ENCODE peak calls at places on chromosomes 11 and 22, in ten cellular contexts. One of them, this sample, is unnamed.

GRCh38 chr11:5499671-5500070 is 10.1 kb downstream of the UBQLN3 start:
- DNase-seq in activated B cell treated with CpG ODN at 0.5 μM for 24 hours: no peak
- DNase-seq in fibroblast of pulmonary artery: no peak
- DNase-seq in effector memory CD4-positive, alpha-beta T cell: no peak
- DNase-seq in amygdala: no peak
- DNase-seq in type B pancreatic cell: no peak
- DNase-seq in DMS153: no peak
- DNase-seq in GM23248: no peak
- DNase-seq in activated T-cell treated with anti-CD3 and anti-CD28 coated beads, Interleukin-2, amount 50 U/mL, for 1 hour: no peak
- DNase-seq in left colon: no peak
- DNase-seq in this sample: no peak

GRCh38 chr22:37138879-37139561 is 10.7 kb downstream of the IL2RB start:
- DNase-seq in type B pancreatic cell: no peak
- DNase-seq in effector memory CD4-positive, alpha-beta T cell: no peak
- DNase-seq in activated T-cell treated with anti-CD3 and anti-CD28 coated beads, Interleukin-2, amount 50 U/mL, for 1 hour: no peak
- DNase-seq in GM23248: no peak
- DNase-seq in DMS153: no peak
- DNase-seq in fibroblast of pulmonary artery: no peak
- DNase-seq in amygdala: no peak
- DNase-seq in activated B cell treated with CpG ODN at 0.5 μM for 24 hours: no peak
- DNase-seq in left colon: no peak
- DNase-seq in this sample: no peak

GRCh38 chr11:10762185-10762584 is 11.1 kb downstream of the CTR9 start:
- DNase-seq in activated T-cell treated with anti-CD3 and anti-CD28 coated beads, Interleukin-2, amount 50 U/mL, for 1 hour: no peak
- DNase-seq in type B pancreatic cell: no peak
- DNase-seq in effector memory CD4-positive, alpha-beta T cell: no peak
- DNase-seq in DMS153: no peak
- DNase-seq in fibroblast of pulmonary artery: no peak
- DNase-seq in activated B cell treated with CpG ODN at 0.5 μM for 24 hours: no peak
- DNase-seq in GM23248: no peak
- DNase-seq in left colon: no peak
- DNase-seq in amygdala: no peak
- DNase-seq in this sample: no peak

GRCh38 chr11:63769719-63770443 is 1.3 kb upstream of the ZFTA start:
- DNase-seq in activated T-cell treated with anti-CD3 and anti-CD28 coated beads, Interleukin-2, amount 50 U/mL, for 1 hour: no peak
- DNase-seq in activated B cell treated with CpG ODN at 0.5 μM for 24 hours: no peak
- DNase-seq in amygdala: no peak
- DNase-seq in left colon: no peak
- DNase-seq in GM23248: peak; percentile 24
- DNase-seq in type B pancreatic cell: no peak
- DNase-seq in effector memory CD4-positive, alpha-beta T cell: no peak
- DNase-seq in fibroblast of pulmonary artery: no peak
- DNase-seq in DMS153: no peak
- DNase-seq in this sample: no peak

GRCh38 chr22:38699784-38700183 is 959 bp downstream of the JOSD1 start:
- DNase-seq in fibroblast of pulmonary artery: peak; percentile 63
- DNase-seq in DMS153: no peak
- DNase-seq in type B pancreatic cell: no peak
- DNase-seq in GM23248: peak; percentile 83
- DNase-seq in amygdala: no peak
- DNase-seq in activated T-cell treated with anti-CD3 and anti-CD28 coated beads, Interleukin-2, amount 50 U/mL, for 1 hour: no peak
- DNase-seq in activated B cell treated with CpG ODN at 0.5 μM for 24 hours: no peak
- DNase-seq in effector memory CD4-positive, alpha-beta T cell: no peak
- DNase-seq in left colon: peak; percentile 37
- DNase-seq in this sample: peak; percentile 62

GRCh38 chr22:40322061-40322460 is 24.2 kb upstream of the ADSL start:
- DNase-seq in activated B cell treated with CpG ODN at 0.5 μM for 24 hours: no peak
- DNase-seq in type B pancreatic cell: no peak
- DNase-seq in fibroblast of pulmonary artery: no peak
- DNase-seq in GM23248: no peak
- DNase-seq in effector memory CD4-positive, alpha-beta T cell: no peak
- DNase-seq in activated T-cell treated with anti-CD3 and anti-CD28 coated beads, Interleukin-2, amount 50 U/mL, for 1 hour: no peak
- DNase-seq in DMS153: no peak
- DNase-seq in amygdala: no peak
- DNase-seq in left colon: no peak
- DNase-seq in this sample: peak; percentile 50

GRCh38 chr11:1557904-1558831 is 13.9 kb downstream of the DUSP8 start:
- DNase-seq in activated T-cell treated with anti-CD3 and anti-CD28 coated beads, Interleukin-2, amount 50 U/mL, for 1 hour: peak; percentile 21
- DNase-seq in effector memory CD4-positive, alpha-beta T cell: no peak
- DNase-seq in type B pancreatic cell: peak; percentile 64
- DNase-seq in DMS153: no peak
- DNase-seq in activated B cell treated with CpG ODN at 0.5 μM for 24 hours: no peak
- DNase-seq in left colon: peak; percentile 87
- DNase-seq in amygdala: no peak
- DNase-seq in GM23248: peak; percentile 91
- DNase-seq in fibroblast of pulmonary artery: peak; percentile 81
- DNase-seq in this sample: peak; percentile 84

GRCh38 chr11:116258821-116259220 is 514.0 kb downstream of the BUD13 start:
- DNase-seq in GM23248: no peak
- DNase-seq in activated T-cell treated with anti-CD3 and anti-CD28 coated beads, Interleukin-2, amount 50 U/mL, for 1 hour: no peak
- DNase-seq in activated B cell treated with CpG ODN at 0.5 μM for 24 hours: no peak
- DNase-seq in effector memory CD4-positive, alpha-beta T cell: no peak
- DNase-seq in fibroblast of pulmonary artery: no peak
- DNase-seq in type B pancreatic cell: no peak
- DNase-seq in left colon: no peak
- DNase-seq in amygdala: no peak
- DNase-seq in DMS153: no peak
- DNase-seq in this sample: no peak

GRCh38 chr22:28560005-28560742 is 119.5 kb downstream of the TTC28 start:
- DNase-seq in type B pancreatic cell: no peak
- DNase-seq in fibroblast of pulmonary artery: peak; percentile 78
- DNase-seq in GM23248: peak; percentile 68
- DNase-seq in left colon: no peak
- DNase-seq in effector memory CD4-positive, alpha-beta T cell: no peak
- DNase-seq in DMS153: no peak
- DNase-seq in activated B cell treated with CpG ODN at 0.5 μM for 24 hours: no peak
- DNase-seq in amygdala: no peak
- DNase-seq in activated T-cell treated with anti-CD3 and anti-CD28 coated beads, Interleukin-2, amount 50 U/mL, for 1 hour: no peak
- DNase-seq in this sample: peak; percentile 82

GRCh38 chr11:118412921-118413320 is 11.5 kb downstream of the ATP5MG start:
- DNase-seq in GM23248: no peak
- DNase-seq in effector memory CD4-positive, alpha-beta T cell: no peak
- DNase-seq in activated T-cell treated with anti-CD3 and anti-CD28 coated beads, Interleukin-2, amount 50 U/mL, for 1 hour: no peak
- DNase-seq in left colon: no peak
- DNase-seq in fibroblast of pulmonary artery: no peak
- DNase-seq in type B pancreatic cell: no peak
- DNase-seq in DMS153: peak; percentile 22
- DNase-seq in activated B cell treated with CpG ODN at 0.5 μM for 24 hours: no peak
- DNase-seq in amygdala: no peak
- DNase-seq in this sample: no peak

GRCh38 chr11:57645716-57646085 is 4.0 kb downstream of the YPEL4 start:
- DNase-seq in effector memory CD4-positive, alpha-beta T cell: no peak
- DNase-seq in amygdala: no peak
- DNase-seq in DMS153: no peak
- DNase-seq in fibroblast of pulmonary artery: no peak
- DNase-seq in type B pancreatic cell: no peak
- DNase-seq in left colon: no peak
- DNase-seq in activated T-cell treated with anti-CD3 and anti-CD28 coated beads, Interleukin-2, amount 50 U/mL, for 1 hour: no peak
- DNase-seq in GM23248: no peak
- DNase-seq in activated B cell treated with CpG ODN at 0.5 μM for 24 hours: no peak
- DNase-seq in this sample: no peak

GRCh38 chr11:32172771-32173170 is 81.9 kb downstream of the RCN1 start:
- DNase-seq in DMS153: no peak
- DNase-seq in activated T-cell treated with anti-CD3 and anti-CD28 coated beads, Interleukin-2, amount 50 U/mL, for 1 hour: no peak
- DNase-seq in fibroblast of pulmonary artery: peak; percentile 29
- DNase-seq in left colon: no peak
- DNase-seq in effector memory CD4-positive, alpha-beta T cell: no peak
- DNase-seq in type B pancreatic cell: no peak
- DNase-seq in amygdala: no peak
- DNase-seq in activated B cell treated with CpG ODN at 0.5 μM for 24 hours: no peak
- DNase-seq in GM23248: peak; percentile 49
- DNase-seq in this sample: peak; percentile 4

GRCh38 chr11:129408865-129409444 is 33.3 kb downstream of the BARX2 start:
- DNase-seq in effector memory CD4-positive, alpha-beta T cell: no peak
- DNase-seq in amygdala: no peak
- DNase-seq in DMS153: no peak
- DNase-seq in fibroblast of pulmonary artery: no peak
- DNase-seq in activated B cell treated with CpG ODN at 0.5 μM for 24 hours: no peak
- DNase-seq in left colon: no peak
- DNase-seq in type B pancreatic cell: no peak
- DNase-seq in GM23248: no peak
- DNase-seq in activated T-cell treated with anti-CD3 and anti-CD28 coated beads, Interleukin-2, amount 50 U/mL, for 1 hour: no peak
- DNase-seq in this sample: no peak

GRCh38 chr11:111460752-111461305 is 51.4 kb downstream of the BTG4 start:
- DNase-seq in amygdala: no peak
- DNase-seq in DMS153: no peak
- DNase-seq in GM23248: no peak
- DNase-seq in activated B cell treated with CpG ODN at 0.5 μM for 24 hours: no peak
- DNase-seq in type B pancreatic cell: no peak
- DNase-seq in activated T-cell treated with anti-CD3 and anti-CD28 coated beads, Interleukin-2, amount 50 U/mL, for 1 hour: no peak
- DNase-seq in fibroblast of pulmonary artery: peak; percentile 8
- DNase-seq in left colon: no peak
- DNase-seq in effector memory CD4-positive, alpha-beta T cell: no peak
- DNase-seq in this sample: peak; percentile 79

GRCh38 chr11:34192481-34193401 is 87.3 kb downstream of the NAT10 start:
- DNase-seq in activated B cell treated with CpG ODN at 0.5 μM for 24 hours: no peak
- DNase-seq in effector memory CD4-positive, alpha-beta T cell: no peak
- DNase-seq in fibroblast of pulmonary artery: peak; percentile 88
- DNase-seq in type B pancreatic cell: no peak
- DNase-seq in GM23248: peak; percentile 98
- DNase-seq in amygdala: no peak
- DNase-seq in activated T-cell treated with anti-CD3 and anti-CD28 coated beads, Interleukin-2, amount 50 U/mL, for 1 hour: no peak
- DNase-seq in left colon: peak; percentile 49
- DNase-seq in DMS153: no peak
- DNase-seq in this sample: peak; percentile 93

GRCh38 chr22:26367402-26368245 is 61.4 kb upstream of the ASPHD2 start:
- DNase-seq in DMS153: peak; percentile 4
- DNase-seq in activated T-cell treated with anti-CD3 and anti-CD28 coated beads, Interleukin-2, amount 50 U/mL, for 1 hour: peak; percentile 61
- DNase-seq in activated B cell treated with CpG ODN at 0.5 μM for 24 hours: peak; percentile 25
- DNase-seq in amygdala: no peak
- DNase-seq in GM23248: peak; percentile 77
- DNase-seq in type B pancreatic cell: no peak
- DNase-seq in effector memory CD4-positive, alpha-beta T cell: peak; percentile 29
- DNase-seq in fibroblast of pulmonary artery: peak; percentile 59
- DNase-seq in left colon: no peak
- DNase-seq in this sample: peak; percentile 20

GRCh38 chr11:67262731-67263675 is 3.3 kb upstream of the GRK2 start:
- DNase-seq in activated B cell treated with CpG ODN at 0.5 μM for 24 hours: peak; percentile 67
- DNase-seq in DMS153: peak; percentile 65
- DNase-seq in activated T-cell treated with anti-CD3 and anti-CD28 coated beads, Interleukin-2, amount 50 U/mL, for 1 hour: peak; percentile 74
- DNase-seq in fibroblast of pulmonary artery: peak; percentile 82
- DNase-seq in type B pancreatic cell: no peak
- DNase-seq in left colon: peak; percentile 81
- DNase-seq in GM23248: peak; percentile 94
- DNase-seq in effector memory CD4-positive, alpha-beta T cell: peak; percentile 68
- DNase-seq in amygdala: peak; percentile 39
- DNase-seq in this sample: peak; percentile 76

GRCh38 chr22:20423636-20424511 is 13.8 kb downstream of the SCARF2 start:
- DNase-seq in type B pancreatic cell: no peak
- DNase-seq in fibroblast of pulmonary artery: no peak
- DNase-seq in effector memory CD4-positive, alpha-beta T cell: no peak
- DNase-seq in activated T-cell treated with anti-CD3 and anti-CD28 coated beads, Interleukin-2, amount 50 U/mL, for 1 hour: no peak
- DNase-seq in amygdala: no peak
- DNase-seq in GM23248: no peak
- DNase-seq in activated B cell treated with CpG ODN at 0.5 μM for 24 hours: no peak
- DNase-seq in DMS153: no peak
- DNase-seq in left colon: no peak
- DNase-seq in this sample: no peak

GRCh38 chr11:95556342-95557151 is 233.0 kb downstream of the FAM76B start:
- DNase-seq in type B pancreatic cell: no peak
- DNase-seq in amygdala: no peak
- DNase-seq in effector memory CD4-positive, alpha-beta T cell: no peak
- DNase-seq in GM23248: peak; percentile 60
- DNase-seq in fibroblast of pulmonary artery: peak; percentile 43
- DNase-seq in left colon: no peak
- DNase-seq in activated B cell treated with CpG ODN at 0.5 μM for 24 hours: no peak
- DNase-seq in activated T-cell treated with anti-CD3 and anti-CD28 coated beads, Interleukin-2, amount 50 U/mL, for 1 hour: no peak
- DNase-seq in DMS153: no peak
- DNase-seq in this sample: peak; percentile 49

GRCh38 chr22:37018086-37018814 is 997 bp downstream of the TST start:
- DNase-seq in type B pancreatic cell: no peak
- DNase-seq in activated B cell treated with CpG ODN at 0.5 μM for 24 hours: no peak
- DNase-seq in effector memory CD4-positive, alpha-beta T cell: no peak
- DNase-seq in fibroblast of pulmonary artery: no peak
- DNase-seq in GM23248: no peak
- DNase-seq in left colon: peak; percentile 28
- DNase-seq in amygdala: no peak
- DNase-seq in DMS153: no peak
- DNase-seq in activated T-cell treated with anti-CD3 and anti-CD28 coated beads, Interleukin-2, amount 50 U/mL, for 1 hour: no peak
- DNase-seq in this sample: no peak